ENCODE peak calls at places on chromosomes 6 and 20, in four cellular contexts. One of them, this sample, is unnamed.

GRCh38 chr6:155141002-155141401 is 122.8 kb upstream of the CLDN20 start:
- DNase-seq in lung: no peak
- DNase-seq in pulmonary artery endothelial cell: peak; percentile 63
- DNase-seq in effector CD4-positive, alpha-beta T cell: no peak
- DNase-seq in this sample: no peak

GRCh38 chr6:136550330-136551071 is at the start of gene MAP7:
- DNase-seq in lung: peak; percentile 86
- DNase-seq in pulmonary artery endothelial cell: no peak
- DNase-seq in effector CD4-positive, alpha-beta T cell: peak; percentile 60
- DNase-seq in this sample: peak; percentile 80

GRCh38 chr20:3854462-3854870 is 7.8 kb downstream of the MAVS start:
- DNase-seq in lung: no peak
- DNase-seq in pulmonary artery endothelial cell: no peak
- DNase-seq in effector CD4-positive, alpha-beta T cell: no peak
- DNase-seq in this sample: no peak

GRCh38 chr20:16615199-16615598 is 42.0 kb upstream of the KIF16B start:
- DNase-seq in lung: no peak
- DNase-seq in pulmonary artery endothelial cell: no peak
- DNase-seq in effector CD4-positive, alpha-beta T cell: no peak
- DNase-seq in this sample: no peak

GRCh38 chr6:52183131-52183530 is 3.0 kb upstream of the IL17A start:
- DNase-seq in lung: no peak
- DNase-seq in pulmonary artery endothelial cell: no peak
- DNase-seq in effector CD4-positive, alpha-beta T cell: no peak
- DNase-seq in this sample: no peak

GRCh38 chr6:30612213-30612612 is 4.8 kb downstream of the PPP1R10 start:
- DNase-seq in lung: no peak
- DNase-seq in pulmonary artery endothelial cell: no peak
- DNase-seq in effector CD4-positive, alpha-beta T cell: no peak
- DNase-seq in this sample: no peak

GRCh38 chr6:156634971-156635371 is 142.2 kb upstream of the ARID1B start:
- DNase-seq in lung: no peak
- DNase-seq in pulmonary artery endothelial cell: no peak
- DNase-seq in effector CD4-positive, alpha-beta T cell: no peak
- DNase-seq in this sample: no peak

GRCh38 chr6:57085441-57085840 is 4.5 kb upstream of the ZNF451 start:
- DNase-seq in lung: no peak
- DNase-seq in pulmonary artery endothelial cell: no peak
- DNase-seq in effector CD4-positive, alpha-beta T cell: no peak
- DNase-seq in this sample: no peak

GRCh38 chr20:63496404-63497120 is 2.3 kb downstream of the EEF1A2 start:
- DNase-seq in lung: no peak
- DNase-seq in pulmonary artery endothelial cell: no peak
- DNase-seq in effector CD4-positive, alpha-beta T cell: no peak
- DNase-seq in this sample: no peak

GRCh38 chr6:139161817-139162284 is 27.0 kb downstream of the HECA start:
- DNase-seq in lung: no peak
- DNase-seq in pulmonary artery endothelial cell: no peak
- DNase-seq in effector CD4-positive, alpha-beta T cell: peak; percentile 63
- DNase-seq in this sample: peak; percentile 88

This sample was measured in activated CD4-positive, alpha-beta memory T cell treated with anti-CD3 and anti-CD28 coated beads for 36 hours.